ENCODE peak calls at places on chromosomes 5 and 9, in six cellular contexts. K is suprapubic skin, U is right lobe of liver, Q is left ventricle myocardium inferior, C is mesendoderm, L is fibroblast of lung. S is an unnamed sample. For H3K27me3 and H3K4me1, the result is how much of the 10 kb centered on the place peaks cover.

GRCh38 chr5:73757421-73757820 is 131.4 kb downstream of the ARHGEF28 start:
- DNase-seq in K (no peak), U (no peak), Q (no peak), C (no peak), L (no peak), S (no peak)

GRCh38 chr5:153490124-153491085 is at the start of gene GRIA1:
- DNase-seq in K (no peak), U (no peak), Q (no peak), C (peak), L (peak), S (no peak)

GRCh38 chr5:119353686-119354366 is 2.0 kb upstream of the TNFAIP8 start:
- DNase-seq in K (no peak), U (no peak), Q (no peak), C (no peak), L (no peak), S (no peak)

GRCh38 chr9:113219972-113220371 is 1.1 kb downstream of the FKBP15 start:
- DNase-seq in K (no peak), U (no peak), Q (no peak), C (no peak), L (peak), S (no peak)

GRCh38 chr5:92641031-92641962 is 939.7 kb downstream of the NR2F1-AS1 start:
- DNase-seq in K (no peak), U (peak), Q (no peak), C (no peak), L (peak), S (no peak)

GRCh38 chr5:142153674-142154448 is 45.3 kb downstream of the NDFIP1 start:
- DNase-seq in K (no peak), U (no peak), Q (no peak), C (no peak), L (no peak), S (no peak)

GRCh38 chr5:156920042-156920860 is 42.8 kb downstream of the TIMD4 start:
- DNase-seq in K (no peak), U (no peak), Q (no peak), C (no peak), L (peak), S (no peak)

GRCh38 chr5:58016329-58016728 is 443.6 kb downstream of the PLK2 start:
- DNase-seq in K (no peak), U (no peak), Q (no peak), C (no peak), L (peak), S (no peak)

GRCh38 chr5:72180925-72181324 is 73.7 kb downstream of the MAP1B start:
- DNase-seq in K (no peak), U (no peak), Q (no peak), C (no peak), L (no peak), S (no peak)

GRCh38 chr9:124770359-124771020 is 621 bp downstream of the NR6A1 start:
- DNase-seq in K (peak), U (peak), Q (no peak), C (no peak), L (no peak), S (no peak)

GRCh38 chr9:4792572-4793411 is at the start of gene RCL1:
- DNase-seq in K (peak), U (peak), Q (peak), C (peak), L (peak), S (peak)

GRCh38 chr5:147712583-147712982 is 69.9 kb downstream of the JAKMIP2 start:
- DNase-seq in K (no peak), U (no peak), Q (no peak), C (no peak), L (no peak), S (no peak)

GRCh38 chr5:137146402-137146889 is 352.7 kb downstream of the SPOCK1 start:
- DNase-seq in K (peak), U (no peak), Q (no peak), C (peak), L (peak), S (peak)

GRCh38 chr5:152631217-152631616 is 226.1 kb upstream of the NMUR2 start:
- DNase-seq in K (no peak), U (no peak), Q (no peak), C (no peak), L (no peak), S (no peak)

GRCh38 chr9:99822096-99822595 is 461 bp downstream of the NR4A3 start:
- DNase-seq in K (peak), U (no peak), Q (no peak), C (no peak), L (no peak), S (no peak)

GRCh38 chr9:2729721-2730120 is 12.4 kb downstream of the KCNV2 start:
- DNase-seq in K (no peak), U (no peak), Q (no peak), C (no peak), L (no peak), S (no peak)

GRCh38 chr5:130323804-130324454 is 419.7 kb downstream of the CHSY3 start:
- DNase-seq in K (no peak), U (no peak), Q (no peak), C (no peak), L (peak), S (no peak)

GRCh38 chr5:140801494-140801841 is 611 bp downstream of the PCDHA3 start:
- DNase-seq in K (no peak), U (no peak), Q (no peak), C (no peak), L (no peak), S (no peak)
- H3K4me3 ChIP-seq in K (peak), U (no peak), Q (peak), C (no peak), L (no peak), S (peak)

GRCh38 chr9:97928968-97929604 is 6.8 kb upstream of the TRMO start:
- DNase-seq in K (no peak), U (no peak), Q (no peak), C (no peak), L (no peak), S (no peak)

GRCh38 chr9:97921959-97922905 is at the start of gene TRMO:
- DNase-seq in K (peak), U (peak), Q (peak), C (peak), L (peak), S (peak)

GRCh38 chr9:97923529-97924108 is 1.3 kb upstream of the TRMO start:
- DNase-seq in K (peak), U (peak), Q (peak), C (peak), L (peak), S (peak)

GRCh38 chr9:97925497-97926334 is 3.4 kb upstream of the TRMO start:
- DNase-seq in K (no peak), U (no peak), Q (no peak), C (no peak), L (no peak), S (no peak)

DNA sequence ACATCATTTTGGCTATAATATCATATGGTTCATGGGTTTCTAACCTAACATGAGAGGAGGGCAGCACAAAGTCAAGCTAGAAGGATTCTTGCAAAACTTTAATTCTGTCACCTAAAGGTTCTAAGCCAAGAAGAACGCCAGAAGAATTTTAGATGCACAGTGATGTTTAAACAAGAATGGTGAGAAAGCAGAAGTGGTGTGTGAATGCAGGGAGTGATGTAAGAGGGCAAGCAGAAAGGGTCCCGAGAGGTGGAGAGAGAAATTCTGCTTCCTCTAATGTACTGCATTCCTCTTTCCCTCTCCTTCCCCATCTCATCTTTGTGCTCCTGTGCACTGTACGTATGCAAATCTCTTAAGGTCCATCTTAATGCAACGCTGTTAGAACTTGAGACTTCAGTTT is 2.1 kb upstream of the TRMO start:
- DNase-seq in K (no peak), U (no peak), Q (no peak), C (no peak), L (no peak), S (no peak)
- H3K27me3 ChIP-seq in K (under half), U (under half), Q (under half), C (under half), L (under half), S (under half)

DNA sequence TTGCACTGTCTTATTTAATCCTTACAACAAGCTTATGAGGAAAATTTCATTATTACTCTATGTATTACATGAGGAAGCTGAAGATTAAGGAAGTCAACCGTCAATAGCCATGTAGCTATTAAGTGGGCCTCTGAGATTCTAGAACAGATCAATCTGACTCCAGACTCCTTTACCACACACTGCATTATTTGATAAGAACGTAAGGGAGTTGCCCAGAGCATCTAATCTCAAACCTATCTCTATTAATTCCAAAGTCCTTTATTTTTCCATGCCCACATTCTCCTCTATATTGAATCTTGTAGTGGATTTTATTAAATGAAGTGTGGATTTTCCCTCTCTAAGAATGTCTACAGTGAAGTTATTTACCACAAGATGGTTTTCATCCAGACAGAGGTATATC is 118.2 kb upstream of the MTAP start:
- DNase-seq in K (no peak), U (no peak), Q (no peak), C (no peak), L (peak), S (no peak)
- H3K4me1 ChIP-seq in K (under half), U (under half), Q (under half), C (under half), L (under half), S (under half)

GRCh38 chr5:88686077-88686541 is 196.9 kb downstream of the MEF2C start:
- DNase-seq in K (no peak), U (no peak), Q (no peak), C (no peak), L (peak), S (no peak)

GRCh38 chr5:88681402-88681801 is 201.6 kb downstream of the MEF2C start:
- DNase-seq in K (no peak), U (no peak), Q (no peak), C (no peak), L (no peak), S (no peak)

GRCh38 chr5:88682797-88683496 is 200.0 kb downstream of the MEF2C start:
- DNase-seq in K (no peak), U (no peak), Q (no peak), C (no peak), L (no peak), S (no peak)

GRCh38 chr5:88684136-88684500 is 198.9 kb downstream of the MEF2C start:
- DNase-seq in K (no peak), U (no peak), Q (no peak), C (no peak), L (no peak), S (no peak)

DNA sequence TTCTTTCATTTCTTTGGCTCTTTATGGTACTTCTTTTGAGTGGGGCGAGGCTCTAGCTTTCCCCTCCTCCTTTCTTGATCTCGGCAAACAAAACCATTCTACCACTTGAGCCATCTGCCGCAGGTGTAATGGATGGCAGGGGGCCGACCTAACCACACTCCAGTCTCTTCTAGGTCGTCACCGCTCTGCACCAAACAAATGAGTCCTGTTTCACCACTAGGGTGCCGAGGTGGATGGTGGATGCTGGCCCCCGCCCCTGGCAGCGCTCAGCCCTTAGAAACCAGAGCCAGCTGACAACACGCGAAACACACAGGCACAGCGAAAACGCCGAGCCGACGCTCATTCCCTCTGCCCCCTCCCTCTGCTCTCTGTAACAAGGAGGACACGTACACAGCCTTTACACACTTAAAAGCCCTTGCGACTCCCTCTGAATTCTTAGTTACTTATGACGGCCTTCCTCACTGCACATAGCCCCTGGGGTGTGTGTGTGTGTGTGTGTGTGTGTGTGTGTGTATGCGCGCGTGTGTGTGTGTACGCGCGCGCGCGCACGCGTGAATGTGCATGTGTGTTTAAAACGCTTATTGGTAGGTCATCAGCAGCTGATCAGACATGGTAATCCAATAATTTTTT is 199.4 kb downstream of the MEF2C start:
- DNase-seq in K (no peak), U (no peak), Q (no peak), C (peak), L (peak), S (no peak)
- H3K4me3 ChIP-seq in K (no peak), U (no peak), Q (peak), C (no peak), L (no peak), S (no peak)

S was measured in tibial artery.